ENCODE peak calls at places on chromosomes 4 and X, in ten cellular contexts. Q, I, K, L, F, A, B, Y, W and R are unnamed samples.

GRCh38 chrX:110327336-110327735 is 9.5 kb upstream of the AMMECR1 start:
- DNase-seq in Q (no peak), I (no peak), K (no peak), L (no peak), F (no peak), A (no peak), B (no peak), Y (no peak), W (no peak), R (no peak)

GRCh38 chrX:134694333-134694925 is 36.2 kb upstream of the PLAC1 start:
- DNase-seq in Q (no peak), I (no peak), K (no peak), L (no peak), F (no peak), A (no peak), B (no peak), Y (no peak), W (no peak), R (no peak)

GRCh38 chrX:125826080-125826479 is 340.0 kb downstream of the DCAF12L2 start:
- DNase-seq in Q (no peak), I (no peak), K (no peak), L (no peak), F (no peak), A (no peak), B (no peak), Y (no peak), W (no peak), R (no peak)

GRCh38 chr4:120007171-120007894 is 59.3 kb downstream of the MAD2L1 start:
- DNase-seq in Q (no peak), I (peak; percentile 91), K (peak; percentile 95), L (peak; percentile 76), F (no peak), A (no peak), B (no peak), Y (no peak), W (no peak), R (peak; percentile 70)

GRCh38 chrX:29746326-29746725 is 469.0 kb upstream of the MAGEB2 start:
- DNase-seq in Q (no peak), I (peak; percentile 49), K (peak; percentile 63), L (peak; percentile 57), F (no peak), A (no peak), B (no peak), Y (no peak), W (no peak), R (no peak)

GRCh38 chr4:3290476-3290875 is 2.3 kb upstream of the RGS12 start:
- DNase-seq in Q (peak; percentile 30), I (no peak), K (no peak), L (no peak), F (no peak), A (no peak), B (no peak), Y (no peak), W (peak; percentile 22), R (no peak)

GRCh38 chrX:134162032-134162431 is 75.0 kb upstream of the CCDC160 start:
- DNase-seq in Q (no peak), I (no peak), K (no peak), L (no peak), F (no peak), A (no peak), B (no peak), Y (no peak), W (no peak), R (no peak)

GRCh38 chr4:24644983-24645764 is 60.8 kb upstream of the DHX15 start:
- DNase-seq in Q (no peak), I (no peak), K (peak; percentile 51), L (peak; percentile 54), F (no peak), A (no peak), B (no peak), Y (no peak), W (no peak), R (peak; percentile 3)

GRCh38 chrX:44596277-44596676 is 53.6 kb upstream of the FUNDC1 start:
- DNase-seq in Q (no peak), I (no peak), K (no peak), L (no peak), F (no peak), A (no peak), B (no peak), Y (no peak), W (no peak), R (no peak)

GRCh38 chr4:148770377-148770776 is 328.2 kb upstream of the NR3C2 start:
- DNase-seq in Q (no peak), I (no peak), K (no peak), L (no peak), F (no peak), A (no peak), B (no peak), Y (no peak), W (no peak), R (no peak)

GRCh38 chrX:9566150-9566621 is 101.3 kb downstream of the TBL1X start:
- DNase-seq in Q (peak; percentile 78), I (peak; percentile 87), K (peak; percentile 86), L (peak; percentile 88), F (peak; percentile 83), A (no peak), B (no peak), Y (peak; percentile 69), W (peak; percentile 56), R (peak; percentile 87)

GRCh38 chr4:17447675-17448298 is 64.1 kb downstream of the QDPR start:
- DNase-seq in Q (peak; percentile 53), I (peak; percentile 77), K (peak; percentile 88), L (peak; percentile 73), F (peak; percentile 58), A (peak; percentile 57), B (peak; percentile 44), Y (peak; percentile 61), W (no peak), R (peak; percentile 86)

GRCh38 chrX:38175140-38175539 is 45.5 kb downstream of the SRPX start:
- DNase-seq in Q (peak; percentile 45), I (no peak), K (no peak), L (peak; percentile 16), F (peak; percentile 21), A (peak; percentile 47), B (no peak), Y (peak; percentile 64), W (no peak), R (no peak)

GRCh38 chr4:129148892-129149291 is 52.9 kb downstream of the C4orf33 start:
- DNase-seq in Q (no peak), I (no peak), K (no peak), L (no peak), F (no peak), A (no peak), B (no peak), Y (no peak), W (no peak), R (no peak)

GRCh38 chrX:48493890-48494364 is 14.9 kb upstream of the PORCN start:
- DNase-seq in Q (no peak), I (no peak), K (peak; percentile 55), L (no peak), F (peak; percentile 72), A (peak; percentile 74), B (no peak), Y (no peak), W (no peak), R (peak; percentile 58)

GRCh38 chr4:113476800-113477199 is 284.7 kb downstream of the CAMK2D start:
- DNase-seq in Q (no peak), I (no peak), K (peak; percentile 45), L (no peak), F (no peak), A (no peak), B (no peak), Y (no peak), W (no peak), R (peak; percentile 64)

GRCh38 chr4:8747467-8747841 is 124.2 kb downstream of the HMX1 start:
- DNase-seq in Q (no peak), I (no peak), K (no peak), L (no peak), F (no peak), A (no peak), B (no peak), Y (no peak), W (no peak), R (no peak)

GRCh38 chr4:123671633-123672404 is 275.2 kb downstream of the SPRY1 start:
- DNase-seq in Q (no peak), I (no peak), K (no peak), L (peak; percentile 19), F (no peak), A (no peak), B (no peak), Y (no peak), W (no peak), R (no peak)

GRCh38 chr4:101370663-101371210 is 23.4 kb upstream of the PPP3CA start:
- DNase-seq in Q (no peak), I (no peak), K (no peak), L (no peak), F (no peak), A (no peak), B (no peak), Y (no peak), W (no peak), R (no peak)
- TF ChIP-seq CTCF in Q (no peak), I (no peak), K (no peak), L (no peak), F (no peak), A (no peak), B (no peak), Y (no peak), W (no peak), R (no peak)

GRCh38 chr4:118889313-118889694 is 650 bp downstream of the SYNPO2 start:
- DNase-seq in Q (no peak), I (no peak), K (peak; percentile 13), L (no peak), F (no peak), A (no peak), B (no peak), Y (no peak), W (no peak), R (no peak)
- H3K4me3 ChIP-seq in Q (peak overlapping the region; percentile 31), I (peak overlapping the region; percentile 70), K (peak overlapping the region; percentile 74), L (peak overlapping the region; percentile 62), F (no peak overlapping the region), A (peak overlapping the region; percentile 40), B (peak overlapping the region; percentile 43), Y (peak overlapping the region; percentile 40), W (peak overlapping the region; percentile 23), R (peak overlapping the region; percentile 52)

GRCh38 chr4:184983660-184984356 is 34.5 kb upstream of the HELT start:
- DNase-seq in Q (peak; percentile 82), I (peak; percentile 34), K (peak; percentile 43), L (peak; percentile 5), F (peak; percentile 74), A (peak; percentile 100), B (peak; percentile 55), Y (peak; percentile 46), W (peak; percentile 51), R (peak; percentile 63)
- TF ChIP-seq CTCF in Q (peak; percentile 63), I (peak; percentile 56), K (peak; percentile 54), L (peak; percentile 19), F (peak; percentile 47), A (peak; percentile 76), B (no peak), Y (peak; percentile 38), W (peak; percentile 30), R (peak; percentile 55)

GRCh38 chrX:24874604-24875247 is 141.0 kb downstream of the ARX start:
- DNase-seq in Q (no peak), I (no peak), K (no peak), L (no peak), F (no peak), A (no peak), B (no peak), Y (peak; percentile 52), W (no peak), R (no peak)

GRCh38 chrX:24876782-24877315 is 138.9 kb downstream of the ARX start:
- DNase-seq in Q (no peak), I (no peak), K (no peak), L (no peak), F (no peak), A (no peak), B (no peak), Y (no peak), W (no peak), R (no peak)

GRCh38 chrX:24879679-24880078 is 136.1 kb downstream of the ARX start:
- DNase-seq in Q (no peak), I (no peak), K (no peak), L (no peak), F (no peak), A (no peak), B (no peak), Y (no peak), W (no peak), R (no peak)

GRCh38 chrX:24877854-24878650 is 137.7 kb downstream of the ARX start:
- DNase-seq in Q (no peak), I (no peak), K (no peak), L (peak; percentile 20), F (no peak), A (no peak), B (no peak), Y (peak; percentile 58), W (no peak), R (peak; percentile 2)
- H3K4me3 ChIP-seq in Q (no peak overlapping the region), I (no peak overlapping the region), K (no peak overlapping the region), L (no peak overlapping the region), F (no peak overlapping the region), A (no peak overlapping the region), B (no peak overlapping the region), Y (no peak overlapping the region), W (no peak overlapping the region), R (no peak overlapping the region)